ENCODE peak calls at places on chromosomes 11 and 22, in seven cellular contexts. O is upper lobe of left lung, D is A549, L is esophagus muscularis mucosa, G is suprapubic skin, V is H1, B is SK-N-SH. I is an unnamed sample.
A peak's percentile ranks its signal among the peaks of the same experiment; 100 is the strongest.

GRCh38 chr11:128643661-128644060 is 50.2 kb upstream of the FLI1 start:
- DNase-seq in G (no peak), V (no peak), O (no peak), B (no peak), D (no peak), L (no peak), I (no peak)

GRCh38 chr11:94866231-94866827 is 98.2 kb downstream of the AMOTL1 start:
- DNase-seq in B (no peak), V (no peak), L (no peak), G (no peak), O (no peak), D (no peak), I (no peak)

GRCh38 chr11:12410006-12410728 is 32.8 kb downstream of the PARVA start:
- DNase-seq in L (peak; percentile 91), D (peak; percentile 21), O (peak; percentile 59), G (no peak), B (peak; percentile 30), V (no peak), I (no peak)

GRCh38 chr11:12906501-12906900 is 102.6 kb upstream of the RASSF10 start:
- DNase-seq in O (no peak), D (no peak), L (no peak), B (no peak), G (no peak), V (no peak), I (no peak)

GRCh38 chr11:73344191-73344607 is 32.0 kb upstream of the RELT start:
- DNase-seq in G (no peak), B (peak; percentile 81), L (no peak), V (no peak), D (no peak), O (no peak), I (no peak)

GRCh38 chr22:48627203-48627602 is 1200.5 kb downstream of the BRD1 start:
- DNase-seq in L (no peak), B (peak; percentile 70), D (no peak), G (no peak), V (no peak), O (peak; percentile 81), I (no peak)

GRCh38 chr11:114229062-114229450 is 67.1 kb upstream of the NNMT start:
- DNase-seq in O (no peak), D (no peak), L (no peak), G (no peak), V (no peak), B (peak; percentile 61), I (no peak)

GRCh38 chr11:102727890-102728289 is 3.1 kb upstream of the MMP8 start:
- DNase-seq in V (no peak), G (no peak), L (no peak), D (no peak), B (no peak), O (no peak), I (no peak)

GRCh38 chr11:79228417-79228755 is 212.4 kb downstream of the TENM4 start:
- DNase-seq in V (no peak), D (no peak), O (no peak), L (no peak), G (no peak), B (no peak), I (no peak)

GRCh38 chr11:130124096-130124495 is 35.5 kb upstream of the ST14 start:
- DNase-seq in V (no peak), D (peak; percentile 22), G (no peak), L (no peak), B (no peak), O (no peak), I (peak; percentile 44)

GRCh38 chr11:70415176-70415575 is 16.8 kb downstream of the CTTN start:
- DNase-seq in O (no peak), D (peak; percentile 18), V (no peak), B (no peak), L (no peak), G (no peak), I (no peak)

GRCh38 chr22:23394525-23395326 is 185.4 kb downstream of the IGLL1 start:
- DNase-seq in L (no peak), G (peak; percentile 65), D (no peak), B (no peak), O (peak; percentile 74), V (no peak), I (no peak)

GRCh38 chr22:23393721-23394320 is 186.3 kb downstream of the IGLL1 start:
- DNase-seq in V (no peak), O (peak; percentile 73), B (no peak), L (no peak), G (peak; percentile 73), D (no peak), I (no peak)

GRCh38 chr22:23389271-23390071 is 190.6 kb downstream of the IGLL1 start:
- DNase-seq in V (no peak), D (no peak), B (no peak), O (peak; percentile 42), G (no peak), L (no peak), I (no peak)

GRCh38 chr22:23391022-23391421 is 189.1 kb downstream of the IGLL1 start:
- DNase-seq in G (no peak), L (no peak), V (no peak), D (no peak), B (no peak), O (peak; percentile 33), I (no peak)

DNA sequence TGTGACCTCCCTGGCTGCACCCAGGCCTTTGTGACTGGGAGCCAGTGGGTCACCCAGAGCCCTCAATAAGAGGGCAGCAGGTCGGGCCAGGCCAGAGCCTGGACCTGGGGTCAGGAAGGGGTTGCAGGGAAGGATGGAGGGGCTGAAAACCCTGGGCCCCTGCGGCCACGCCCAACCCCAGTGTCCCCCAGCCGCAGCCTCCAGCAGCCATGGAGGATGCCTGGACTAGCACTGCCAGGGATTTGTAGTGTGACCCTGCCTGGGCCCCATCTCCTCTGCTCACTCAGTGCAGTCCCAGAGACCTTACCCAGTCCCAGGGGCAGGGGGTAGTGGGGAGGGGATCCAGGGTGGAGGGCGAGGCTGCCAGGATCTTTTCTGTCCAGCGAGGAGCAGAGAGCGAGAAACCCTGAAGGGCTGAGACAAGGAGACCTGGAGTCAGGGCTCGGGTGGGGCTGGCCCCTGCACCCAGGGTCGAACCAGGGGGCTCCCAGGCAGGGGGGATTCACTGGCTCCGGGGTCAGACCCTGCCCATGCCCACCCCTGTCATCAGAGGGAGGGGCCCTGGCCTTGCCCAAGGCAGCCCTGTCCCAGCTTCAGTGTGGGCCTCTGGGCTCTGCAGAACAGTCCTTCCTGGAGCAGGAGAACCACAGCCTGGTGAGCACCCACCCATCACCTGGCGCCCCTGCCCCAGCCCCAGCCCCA is 187.5 kb downstream of the IGLL1 start:
- DNase-seq in B (no peak), G (no peak), O (peak; percentile 59), L (no peak), D (no peak), V (no peak), I (no peak)
- TF ChIP-seq EP300 in B (no peak), G (no peak), O (no peak), L (no peak), D (no peak), V (no peak), I (no peak)

GRCh38 chr22:22462813-22463567 is 45.6 kb downstream of the ZNF280B start:
- DNase-seq in D (no peak), V (no peak), B (peak; percentile 14), G (no peak), L (no peak), O (no peak), I (no peak)
- TF ChIP-seq CTCF in D (peak; percentile 27), V (peak; percentile 46), B (peak; percentile 54), G (no peak), L (no peak), O (no peak), I (no peak)

GRCh38 chr22:29039148-29039547 is 22.5 kb downstream of the C22orf31 start:
- DNase-seq in D (no peak), G (no peak), L (no peak), V (no peak), B (no peak), O (no peak), I (peak; percentile 55)

GRCh38 chr22:29041408-29041807 is 20.2 kb downstream of the C22orf31 start:
- DNase-seq in V (no peak), B (no peak), G (no peak), L (no peak), O (no peak), D (no peak), I (peak; percentile 49)

GRCh38 chr22:29037340-29037932 is 24.2 kb downstream of the C22orf31 start:
- DNase-seq in G (no peak), D (no peak), O (no peak), B (no peak), V (no peak), L (no peak), I (no peak)

GRCh38 chr22:29043906-29044575 is 17.6 kb downstream of the C22orf31 start:
- DNase-seq in L (no peak), V (no peak), G (no peak), O (no peak), B (no peak), D (no peak), I (no peak)

GRCh38 chr22:29040385-29041275 is 21.0 kb downstream of the C22orf31 start:
- DNase-seq in G (no peak), L (no peak), V (no peak), D (no peak), B (peak; percentile 73), O (no peak), I (peak; percentile 74)
- TF ChIP-seq EP300 in G (no peak), L (no peak), V (no peak), D (no peak), B (no peak), O (no peak), I (no peak)

DNA sequence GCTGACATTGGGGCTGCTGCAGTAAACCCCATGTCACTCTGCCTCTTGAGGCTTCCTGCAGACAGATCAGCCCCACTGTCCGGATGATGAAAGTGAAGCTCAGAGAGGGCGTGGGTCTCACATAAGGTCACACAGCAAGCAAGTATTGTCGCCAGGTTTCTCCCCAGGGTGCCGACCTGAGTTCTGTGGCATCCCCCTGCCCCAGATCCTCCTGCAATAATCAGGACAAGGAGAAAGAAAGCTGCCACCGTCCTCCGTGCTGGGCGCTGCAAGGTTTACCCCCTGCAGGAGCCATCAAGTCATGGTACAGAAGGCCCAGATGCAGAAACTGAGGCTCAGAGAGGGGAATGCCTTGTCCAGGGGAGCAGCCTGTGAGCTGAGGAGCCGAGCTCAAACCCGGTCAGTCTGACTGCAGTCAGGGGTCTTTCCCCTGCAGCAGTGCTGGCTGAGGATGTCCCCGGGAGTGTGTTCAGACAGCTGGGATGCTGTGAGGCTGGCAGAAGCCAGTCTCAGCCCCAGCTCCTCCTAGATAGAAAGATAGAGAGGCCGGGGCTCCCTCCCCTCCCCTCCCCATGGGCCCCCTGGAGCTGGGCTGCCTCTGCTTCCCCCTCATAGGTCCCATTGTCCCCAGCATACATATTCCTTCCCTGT is 13.2 kb downstream of the EMID1 start:
- DNase-seq in B (peak; percentile 26), G (no peak), V (no peak), D (no peak), L (no peak), O (no peak), I (no peak)
- TF ChIP-seq CTCF in B (no peak), G (no peak), V (no peak), D (no peak), L (no peak), O (no peak), I (no peak)

I was measured in stomach.